ENCODE peak calls at places on chromosomes 6 and 20, in eight cellular contexts. I is activated CD8-positive, alpha-beta memory T cell treated with anti-CD3 and anti-CD28 coated beads, Interleukin-2, amount 50 U/mL, for 4 hours; R is naive thymus-derived CD8-positive, alpha-beta T cell; L is left cardiac atrium; W is activated CD4-positive, alpha-beta T cell treated with anti-CD3 and anti-CD28 coated beads, Interleukin-2, amount 50 U/mL, for 1 hour; C is small intestine; V is osteoblast; E is NCI-H748 treated with DMSO at 0.1 percent for 48 hours. K is an unnamed sample.

GRCh38 chr20:44200983-44201382 is 9.6 kb downstream of the OSER1 start:
- DNase-seq in E (no peak), W (no peak), C (no peak), R (no peak), V (no peak), I (no peak), L (no peak), K (no peak)

GRCh38 chr6:143556529-143556928 is 45.0 kb upstream of the FUCA2 start:
- DNase-seq in E (no peak), W (no peak), R (no peak), V (peak; percentile 83), L (no peak), I (no peak), C (no peak), K (no peak)

GRCh38 chr6:22827760-22828159 is 258.4 kb downstream of the HDGFL1 start:
- DNase-seq in L (no peak), E (no peak), C (no peak), I (no peak), W (no peak), R (no peak), V (no peak), K (no peak)

GRCh38 chr6:37582309-37582708 is 82.6 kb upstream of the CCDC167 start:
- DNase-seq in I (no peak), E (no peak), C (no peak), L (no peak), V (no peak), W (no peak), R (no peak), K (no peak)

GRCh38 chr6:168338777-168339176 is 19.2 kb upstream of the DACT2 start:
- DNase-seq in C (no peak), L (no peak), E (no peak), R (no peak), I (no peak), V (no peak), W (no peak), K (no peak)

GRCh38 chr6:102488729-102489128 is 1095.2 kb downstream of the GRIK2 start:
- DNase-seq in W (no peak), C (no peak), L (no peak), I (no peak), R (no peak), V (no peak), E (no peak), K (no peak)

GRCh38 chr6:123091091-123091895 is 95.3 kb downstream of the CLVS2 start:
- DNase-seq in E (no peak), L (no peak), V (peak; percentile 36), W (no peak), R (no peak), I (no peak), C (peak; percentile 11), K (no peak)

GRCh38 chr6:37704066-37704465 is 6.4 kb upstream of the MDGA1 start:
- DNase-seq in W (no peak), L (no peak), R (no peak), V (peak; percentile 63), E (no peak), C (no peak), I (no peak), K (no peak)

GRCh38 chr6:41232667-41233066 is 4.5 kb downstream of the TREML4 start:
- DNase-seq in V (no peak), W (no peak), C (no peak), I (no peak), R (no peak), E (no peak), L (no peak), K (no peak)

GRCh38 chr6:160966493-160967229 is 24.9 kb upstream of the MAP3K4 start:
- DNase-seq in C (no peak), L (no peak), R (no peak), V (no peak), W (no peak), I (no peak), E (no peak), K (no peak)

GRCh38 chr20:63095718-63096654 is 89.2 kb upstream of the BHLHE23 start:
- DNase-seq in W (no peak), R (no peak), C (no peak), V (peak; percentile 68), L (peak; percentile 5), I (peak; percentile 7), E (no peak), K (peak; percentile 11)

GRCh38 chr6:15129872-15130271 is 116.0 kb upstream of the JARID2 start:
- DNase-seq in L (no peak), I (no peak), E (no peak), C (no peak), V (no peak), W (no peak), R (no peak), K (no peak)

GRCh38 chr6:6003334-6004146 is 3.2 kb downstream of the NRN1 start:
- DNase-seq in L (peak; percentile 34), W (no peak), V (peak; percentile 88), E (peak; percentile 67), C (no peak), R (peak; percentile 50), I (peak; percentile 21), K (no peak)

GRCh38 chr6:20056350-20056992 is 155.8 kb downstream of the MBOAT1 start:
- DNase-seq in I (no peak), W (no peak), E (peak; percentile 95), C (peak; percentile 31), V (no peak), L (no peak), R (no peak), K (no peak)

GRCh38 chr20:22180244-22180643 is 404.1 kb downstream of the FOXA2 start:
- DNase-seq in V (no peak), R (no peak), E (no peak), W (no peak), C (no peak), L (no peak), I (no peak), K (no peak)

GRCh38 chr6:96943535-96943934 is 19.0 kb downstream of the KLHL32 start:
- DNase-seq in R (no peak), E (no peak), C (no peak), V (no peak), L (no peak), W (no peak), I (no peak), K (no peak)

GRCh38 chr6:153024401-153025017 is 22.0 kb upstream of the MTRF1L start:
- DNase-seq in I (peak; percentile 32), V (no peak), R (peak; percentile 67), E (peak; percentile 36), W (peak; percentile 12), L (no peak), C (peak; percentile 65), K (peak; percentile 34)

GRCh38 chr6:132404736-132405135 is 3.5 kb upstream of the MOXD1 start:
- DNase-seq in C (no peak), I (no peak), R (no peak), V (peak; percentile 67), W (no peak), E (no peak), L (no peak), K (no peak)

GRCh38 chr6:16316741-16317251 is 78.4 kb downstream of the GMPR start:
- DNase-seq in C (peak; percentile 27), L (peak; percentile 12), E (peak; percentile 51), R (peak; percentile 68), I (no peak), V (peak; percentile 86), W (no peak), K (no peak)

GRCh38 chr6:109441069-109441816 is 719 bp downstream of the SMPD2 start:
- DNase-seq in E (peak; percentile 14), C (peak; percentile 70), L (peak; percentile 60), W (no peak), I (peak; percentile 52), R (no peak), V (peak; percentile 94), K (peak; percentile 58)

GRCh38 chr6:157125531-157125930 is 197.8 kb downstream of the TMEM242 start:
- DNase-seq in R (no peak), W (no peak), I (no peak), E (no peak), C (no peak), V (no peak), L (no peak), K (no peak)

GRCh38 chr20:40111282-40111681 is 577.8 kb downstream of the MAFB start:
- DNase-seq in L (no peak), R (no peak), W (no peak), C (no peak), E (no peak), V (no peak), I (no peak), K (no peak)

GRCh38 chr6:139855741-139856206 is 481.3 kb upstream of the CITED2 start:
- DNase-seq in E (peak; percentile 63), I (no peak), V (no peak), C (no peak), W (no peak), L (no peak), R (no peak), K (no peak)

GRCh38 chr6:88629838-88630462 is 333.5 kb downstream of the RNGTT start:
- DNase-seq in C (no peak), L (no peak), W (no peak), E (peak; percentile 27), I (no peak), V (no peak), R (no peak), K (no peak)

GRCh38 chr20:52035977-52036376 is 155.6 kb downstream of the ZFP64 start:
- DNase-seq in R (no peak), I (no peak), E (no peak), C (no peak), W (no peak), L (no peak), V (no peak), K (no peak)

GRCh38 chr20:56630086-56630493 is 984 bp downstream of the TFAP2C start:
- DNase-seq in E (peak; percentile 24), I (no peak), V (peak; percentile 91), L (peak; percentile 35), W (no peak), C (no peak), R (no peak), K (peak; percentile 24)

GRCh38 chr6:5684320-5684719 is 322.4 kb downstream of the NRN1 start:
- DNase-seq in C (no peak), I (no peak), V (peak; percentile 88), L (no peak), W (no peak), R (no peak), E (no peak), K (no peak)

GRCh38 chr6:156719720-156720563 is 57.2 kb upstream of the ARID1B start:
- DNase-seq in I (peak; percentile 76), V (peak; percentile 93), E (no peak), C (peak; percentile 96), L (peak; percentile 96), W (peak; percentile 74), R (peak; percentile 68), K (peak; percentile 97)

GRCh38 chr6:144824018-144824417 is 538.9 kb downstream of the UTRN start:
- DNase-seq in W (no peak), R (no peak), L (no peak), E (no peak), I (no peak), V (no peak), C (no peak), K (no peak)

GRCh38 chr20:50218987-50219435 is 28.4 kb downstream of the CEBPB start:
- DNase-seq in C (no peak), V (peak; percentile 95), W (no peak), I (no peak), E (no peak), R (no peak), L (no peak), K (no peak)

K was measured in ovary.